ENCODE peak calls at places on chromosomes 12 and 14, in six cellular contexts. L is NCI-H1105, P is AG08396, U is heart left ventricle, Q is HuH-7, G is adipocyte. D is an unnamed sample.

GRCh38 chr12:45918818-45919217 is 71.6 kb downstream of the SCAF11 start:
- DNase-seq in Q (no peak), P (no peak), G (no peak), L (no peak), U (no peak), D (no peak)

GRCh38 chr12:21766403-21766802 is 8.1 kb downstream of the KCNJ8 start:
- DNase-seq in U (no peak), Q (no peak), G (no peak), L (no peak), P (no peak), D (no peak)

GRCh38 chr14:64758025-64758521 is 53.8 kb downstream of the PLEKHG3 start:
- DNase-seq in P (no peak), G (no peak), L (no peak), Q (no peak), U (no peak), D (peak)

GRCh38 chr12:106780010-106780625 is 5.6 kb downstream of the RIC8B start:
- DNase-seq in U (no peak), P (no peak), Q (no peak), L (no peak), G (peak), D (peak)

GRCh38 chr12:6540181-6540877 is 6.0 kb downstream of the GAPDH start:
- DNase-seq in U (peak), L (peak), P (peak), Q (no peak), G (peak), D (peak)

GRCh38 chr12:96034631-96035282 is 630 bp downstream of the LTA4H start:
- DNase-seq in U (no peak), P (peak), Q (peak), G (peak), L (no peak), D (peak)

GRCh38 chr12:25970082-25970481 is 11.6 kb downstream of the RASSF8 start:
- DNase-seq in Q (no peak), P (no peak), G (no peak), U (no peak), L (no peak), D (no peak)

GRCh38 chr14:91654836-91655235 is 77.0 kb downstream of the CATSPERB start:
- DNase-seq in L (no peak), P (no peak), U (no peak), G (no peak), Q (no peak), D (no peak)

GRCh38 chr14:89618309-89618708 is 201.3 kb upstream of the FOXN3 start:
- DNase-seq in Q (peak), U (no peak), G (peak), P (peak), L (no peak), D (peak)

GRCh38 chr12:12877789-12878455 is 13.4 kb upstream of the GPRC5A start:
- DNase-seq in P (no peak), U (no peak), Q (no peak), G (peak), L (no peak), D (no peak)

GRCh38 chr14:20686386-20687143 is 2.0 kb upstream of the ANG start:
- DNase-seq in U (no peak), P (no peak), G (no peak), Q (peak), L (no peak), D (no peak)

GRCh38 chr12:77882709-77883108 is 52.0 kb downstream of the NAV3 start:
- DNase-seq in Q (no peak), G (no peak), P (no peak), L (no peak), U (no peak), D (no peak)

GRCh38 chr14:101201535-101202125 is 298.1 kb upstream of the RTL1 start:
- DNase-seq in Q (no peak), G (no peak), U (no peak), L (no peak), P (no peak), D (no peak)

GRCh38 chr12:117850048-117850447 is 118.7 kb downstream of the KSR2 start:
- DNase-seq in Q (peak), G (peak), U (no peak), L (peak), P (peak), D (peak)

GRCh38 chr12:124188561-124189405 is 106.1 kb upstream of the RFLNA start:
- DNase-seq in Q (peak), U (peak), G (peak), P (no peak), L (no peak), D (no peak)

GRCh38 chr12:25924535-25925001 is 33.9 kb upstream of the RASSF8 start:
- DNase-seq in L (no peak), P (no peak), U (no peak), Q (no peak), G (no peak), D (peak)

GRCh38 chr12:95077341-95077740 is 3.9 kb upstream of the NR2C1 start:
- DNase-seq in P (no peak), L (no peak), U (no peak), Q (no peak), G (peak), D (no peak)

GRCh38 chr14:89936654-89937185 is 17.8 kb downstream of the EFCAB11 start:
- DNase-seq in Q (no peak), U (no peak), P (no peak), L (no peak), G (no peak), D (no peak)

GRCh38 chr12:2190085-2190484 is 137.3 kb downstream of the CACNA1C start:
- DNase-seq in L (no peak), G (no peak), U (no peak), P (no peak), Q (no peak), D (no peak)

GRCh38 chr12:109720152-109720855 is 6.7 kb downstream of the FAM222A start:
- DNase-seq in G (no peak), L (peak), Q (no peak), P (no peak), U (peak), D (no peak)

GRCh38 chr14:95445676-95446075 is 70.8 kb downstream of the SYNE3 start:
- DNase-seq in G (no peak), U (no peak), Q (no peak), L (no peak), P (no peak), D (no peak)

GRCh38 chr14:68271996-68272395 is 452.4 kb downstream of the RAD51B start:
- DNase-seq in U (no peak), G (no peak), L (no peak), P (no peak), Q (no peak), D (no peak)

GRCh38 chr14:96084796-96085195 is 45.6 kb downstream of the C14orf132 start:
- DNase-seq in U (no peak), Q (no peak), P (no peak), L (no peak), G (no peak), D (no peak)

D was measured in fibroblast of villous mesenchyme.